ENCODE peak calls at places on chromosomes 2 and 18, in six cellular contexts. V, I, S, Z, Y and C are unnamed samples.

GRCh38 chr2:128456281-128456680 is 137.6 kb upstream of the HS6ST1 start:
- DNase-seq in V (peak), S (no peak), I (no peak), Y (no peak), Z (peak), C (no peak)

GRCh38 chr18:73101977-73102376 is 234.2 kb upstream of the NETO1 start:
- DNase-seq in Z (no peak), Y (peak), I (no peak), V (no peak), S (no peak), C (no peak)

GRCh38 chr18:22488554-22488953 is 70.8 kb upstream of the CTAGE1 start:
- DNase-seq in Y (no peak), Z (peak), V (no peak), I (peak), S (no peak), C (no peak)

GRCh38 chr2:160469615-160470204 is 23.9 kb downstream of the RBMS1 start:
- DNase-seq in I (no peak), V (no peak), Z (no peak), Y (peak), S (no peak), C (no peak)

GRCh38 chr2:109637749-109638570 is 23.8 kb downstream of the SOWAHC start:
- DNase-seq in I (peak), Z (no peak), S (no peak), V (peak), Y (no peak), C (no peak)

GRCh38 chr2:12704378-12704777 is 12.4 kb upstream of the TRIB2 start:
- DNase-seq in Z (no peak), Y (peak), I (peak), S (no peak), V (no peak), C (no peak)

GRCh38 chr2:46173636-46174253 is 123.5 kb upstream of the EPAS1 start:
- DNase-seq in S (no peak), I (no peak), Z (no peak), V (peak), Y (peak), C (no peak)

GRCh38 chr2:10289352-10289751 is 13.4 kb upstream of the HPCAL1 start:
- DNase-seq in I (no peak), Y (no peak), S (no peak), V (no peak), Z (no peak), C (no peak)

GRCh38 chr2:135585586-135585985 is 54.3 kb downstream of the R3HDM1 start:
- DNase-seq in Z (no peak), I (peak), S (no peak), V (no peak), Y (no peak), C (no peak)

GRCh38 chr2:183029219-183029618 is 9.0 kb downstream of the NCKAP1 start:
- DNase-seq in I (no peak), V (no peak), Z (no peak), Y (peak), S (no peak), C (no peak)

GRCh38 chr2:120028795-120029194 is 15.9 kb downstream of the EPB41L5 start:
- DNase-seq in V (no peak), I (no peak), Y (no peak), S (no peak), Z (no peak), C (no peak)

GRCh38 chr2:38146302-38146916 is 70.5 kb upstream of the CYP1B1 start:
- DNase-seq in I (peak), Z (peak), V (no peak), Y (peak), S (no peak), C (no peak)

GRCh38 chr2:241351640-241352031 is 4.4 kb upstream of the FARP2 start:
- DNase-seq in S (no peak), Z (no peak), Y (no peak), I (no peak), V (no peak), C (no peak)

GRCh38 chr2:46849080-46849715 is 66.4 kb downstream of the MCFD2 start:
- DNase-seq in V (no peak), Z (no peak), Y (peak), S (no peak), I (peak), C (no peak)

GRCh38 chr18:12858961-12859360 is 25.1 kb downstream of the PTPN2 start:
- DNase-seq in Z (no peak), Y (no peak), I (no peak), V (no peak), S (no peak), C (no peak)

GRCh38 chr2:8174641-8175257 is 507.1 kb upstream of the ID2 start:
- DNase-seq in S (no peak), Y (peak), I (peak), Z (no peak), V (no peak), C (no peak)

GRCh38 chr18:11553098-11553940 is 56.1 kb upstream of the SLC35G4 start:
- DNase-seq in Z (peak), S (peak), Y (peak), V (no peak), I (peak), C (peak)

GRCh38 chr2:121694398-121695178 is 42.1 kb downstream of the NIFK start:
- DNase-seq in Z (no peak), V (no peak), I (peak), S (no peak), Y (peak), C (no peak)

GRCh38 chr2:113283704-113284284 is 5.1 kb upstream of the PAX8 start:
- DNase-seq in I (peak), Z (peak), Y (peak), S (no peak), V (no peak), C (no peak)

GRCh38 chr18:8705280-8705940 is at the start of gene MTCL1:
- DNase-seq in Z (no peak), S (peak), V (peak), Y (peak), I (peak), C (peak)

GRCh38 chr2:183244300-183244849 is 120.1 kb downstream of the NUP35 start:
- DNase-seq in Y (no peak), I (no peak), V (no peak), S (no peak), Z (no peak), C (no peak)

GRCh38 chr18:55878224-55878623 is 290.2 kb upstream of the TCF4 start:
- DNase-seq in Y (peak), Z (no peak), S (no peak), V (no peak), I (peak), C (no peak)

GRCh38 chr2:230877737-230878598 is 13.2 kb downstream of the ITM2C start:
- DNase-seq in V (peak), S (no peak), Y (no peak), Z (no peak), I (no peak), C (no peak)

GRCh38 chr2:239852272-239852671 is 172.9 kb downstream of the NDUFA10 start:
- DNase-seq in Z (no peak), V (no peak), S (no peak), Y (no peak), I (no peak), C (no peak)

GRCh38 chr18:25253779-25254178 is 98.2 kb downstream of the ZNF521 start:
- DNase-seq in Y (no peak), I (peak), S (no peak), V (no peak), Z (no peak), C (no peak)

GRCh38 chr2:220445429-220446105 is 818.1 kb downstream of the SLC4A3 start:
- DNase-seq in V (no peak), I (peak), S (no peak), Y (peak), Z (no peak), C (no peak)

GRCh38 chr2:61640406-61640805 is 102.2 kb upstream of the XPO1 start:
- DNase-seq in V (no peak), Z (no peak), Y (no peak), S (no peak), I (no peak), C (no peak)

GRCh38 chr2:37507703-37508102 is 163.3 kb downstream of the QPCT start:
- DNase-seq in Y (peak), S (no peak), V (no peak), Z (no peak), I (no peak), C (no peak)

GRCh38 chr2:135936524-135936923 is 48.9 kb downstream of the DARS1 start:
- DNase-seq in S (no peak), Z (no peak), Y (no peak), I (no peak), V (no peak), C (no peak)

GRCh38 chr18:32669549-32670165 is 103.2 kb downstream of the KLHL14 start:
- DNase-seq in V (no peak), Y (no peak), Z (no peak), S (peak), I (no peak), C (peak)
- TF ChIP-seq CTCF in V (no peak), Y (no peak), Z (no peak), S (peak), I (peak), C (peak)

GRCh38 chr2:165793779-165794519 is at the start of gene GALNT3:
- DNase-seq in Z (peak), I (no peak), V (peak), Y (no peak), S (peak), C (no peak)
- H3K4me3 ChIP-seq in Z (peak), I (peak), V (peak), Y (peak), S (peak), C (no peak)

GRCh38 chr2:151805343-151805742 is 22.9 kb downstream of the ARL5A start:
- DNase-seq in Y (no peak), Z (no peak), V (no peak), I (no peak), S (no peak), C (no peak)
- TF ChIP-seq CTCF in Y (no peak), Z (no peak), V (no peak), I (no peak), S (no peak), C (no peak)

GRCh38 chr18:36901277-36901701 is 72.4 kb downstream of the KIAA1328 start:
- DNase-seq in Y (peak), Z (no peak), S (no peak), I (peak), V (no peak), C (no peak)
- H3K4me3 ChIP-seq in Y (no peak), Z (no peak), S (no peak), I (no peak), V (no peak), C (no peak)

GRCh38 chr2:203909946-203910476 is 26.6 kb upstream of the ICOS start:
- DNase-seq in Z (no peak), Y (peak), V (no peak), I (peak), S (no peak), C (no peak)
- TF ChIP-seq CTCF in Z (no peak), Y (no peak), V (no peak), I (no peak), S (no peak), C (no peak)

DNA sequence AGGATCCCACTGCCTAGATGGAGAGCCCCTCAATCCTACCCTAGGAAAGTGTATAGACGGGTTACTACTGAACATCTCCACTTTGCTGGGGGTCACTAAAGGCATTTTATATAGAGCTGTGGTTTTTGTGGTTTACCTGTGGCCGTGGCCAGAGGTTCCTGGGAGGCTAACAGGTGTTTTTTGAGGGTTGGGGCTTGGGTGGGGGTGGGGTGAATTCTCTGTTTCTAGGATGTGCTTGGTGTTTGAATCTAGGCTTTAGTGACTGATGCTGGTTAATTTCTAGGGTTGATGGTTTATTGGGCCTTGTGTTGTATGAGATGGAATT is 7.7 kb downstream of the HOXD8 start:
- DNase-seq in Y (no peak), I (no peak), V (no peak), S (no peak), Z (peak), C (no peak)
- H3K4me3 ChIP-seq in Y (no peak), I (peak), V (peak), S (peak), Z (peak), C (no peak)

GRCh38 chr2:159202568-159203071 is 83.9 kb downstream of the WDSUB1 start:
- DNase-seq in V (no peak), I (peak), S (no peak), Y (peak), Z (peak), C (no peak)
- TF ChIP-seq CTCF in V (no peak), I (peak), S (peak), Y (no peak), Z (no peak), C (no peak)